ENCODE peak calls at places on chromosomes 4 and X, in four cellular contexts. G is suprapubic skin, F is fibroblast of lung, C is MM.1S. K is an unnamed sample. For H3K4me1, the result is how much of the 10 kb centered on the place peaks cover.

GRCh38 chr4:5747746-5748365 is 36.9 kb downstream of the EVC start:
- DNase-seq in G (no peak), F (peak), C (no peak), K (no peak)

GRCh38 chrX:88244066-88244465 is 503.0 kb upstream of the CPXCR1 start:
- DNase-seq in G (no peak), F (no peak), C (no peak), K (no peak)

GRCh38 chr4:102517753-102518152 is 16.6 kb downstream of the NFKB1 start:
- DNase-seq in G (no peak), F (no peak), C (no peak), K (no peak)

GRCh38 chrX:123755107-123755506 is 22.3 kb upstream of the THOC2 start:
- DNase-seq in G (no peak), F (no peak), C (no peak), K (no peak)

GRCh38 chr4:6731301-6731641 is 15.3 kb downstream of the BLOC1S4 start:
- DNase-seq in G (no peak), F (no peak), C (no peak), K (no peak)

GRCh38 chrX:44935172-44935571 is 62.2 kb downstream of the KDM6A start:
- DNase-seq in G (no peak), F (no peak), C (no peak), K (no peak)

GRCh38 chrX:17374619-17375360 is at the start of gene NHS:
- DNase-seq in G (peak), F (peak), C (no peak), K (no peak)

GRCh38 chr4:39256436-39256835 is 74.1 kb downstream of the WDR19 start:
- DNase-seq in G (no peak), F (peak), C (no peak), K (no peak)

GRCh38 chr4:95087657-95088455 is 330.1 kb downstream of the BMPR1B start:
- DNase-seq in G (no peak), F (peak), C (no peak), K (no peak)

GRCh38 chr4:121913667-121914066 is 38.2 kb downstream of the TRPC3 start:
- DNase-seq in G (no peak), F (no peak), C (no peak), K (no peak)

GRCh38 chr4:88244821-88245579 is 39.4 kb downstream of the PPM1K start:
- DNase-seq in G (no peak), F (no peak), C (no peak), K (no peak)

GRCh38 chr4:43763029-43763610 is 685.5 kb downstream of the KCTD8 start:
- DNase-seq in G (no peak), F (peak), C (no peak), K (no peak)

GRCh38 chr4:2296621-2297601 is 35.0 kb upstream of the MXD4 start:
- DNase-seq in G (peak), F (no peak), C (no peak), K (no peak)

GRCh38 chr4:83855044-83855443 is 319.1 kb downstream of the GPAT3 start:
- DNase-seq in G (no peak), F (peak), C (no peak), K (no peak)

GRCh38 chr4:128600996-128601857 is 208.3 kb upstream of the JADE1 start:
- DNase-seq in G (no peak), F (peak), C (no peak), K (peak)

GRCh38 chr4:87045659-87046058 is 110.8 kb downstream of the AFF1 start:
- DNase-seq in G (no peak), F (no peak), C (no peak), K (no peak)

GRCh38 chr4:24775209-24775608 is 20.2 kb upstream of the SOD3 start:
- DNase-seq in G (no peak), F (peak), C (no peak), K (no peak)

GRCh38 chr4:88458091-88458740 is 1.3 kb downstream of the HERC5 start:
- DNase-seq in G (no peak), F (no peak), C (no peak), K (no peak)

GRCh38 chr4:176920694-176921093 is 128.0 kb upstream of the VEGFC start:
- DNase-seq in G (no peak), F (peak), C (no peak), K (no peak)

GRCh38 chrX:30887721-30888120 is 1.3 kb downstream of the TAB3 start:
- DNase-seq in G (no peak), F (no peak), C (no peak), K (no peak)

GRCh38 chr4:56804551-56804950 is 16.9 kb downstream of the SPINK2 start:
- DNase-seq in G (no peak), F (peak), C (peak), K (no peak)

GRCh38 chr4:177367336-177367735 is 57.7 kb downstream of the NEIL3 start:
- DNase-seq in G (no peak), F (peak), C (no peak), K (no peak)

DNA sequence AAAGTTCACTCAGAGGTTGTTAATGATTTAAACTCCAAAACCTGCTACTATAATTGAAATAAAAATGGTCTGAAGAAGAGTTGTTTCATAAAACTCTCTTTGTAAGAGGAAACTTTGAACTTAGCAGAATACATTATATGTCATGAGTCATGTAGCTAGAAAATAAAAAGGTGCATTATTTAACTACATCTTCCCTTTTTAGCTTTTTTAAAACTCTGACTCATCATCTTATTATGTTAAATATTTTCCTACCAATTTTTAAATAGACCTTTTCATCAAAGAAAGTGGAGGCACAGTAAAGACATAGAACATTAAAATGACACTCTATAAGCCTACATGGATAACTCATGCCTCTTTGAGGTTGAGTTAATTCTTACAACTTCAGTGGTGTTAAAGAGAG is 1.2 kb upstream of the ZNF827 start:
- DNase-seq in G (no peak), F (peak), C (no peak), K (no peak)
- H3K4me3 ChIP-seq in G (no peak), F (no peak), C (no peak), K (no peak)

GRCh38 chr4:46886711-46887110 is 22.3 kb downstream of the COX7B2 start:
- DNase-seq in G (no peak), F (peak), C (peak), K (no peak)
- H3K4me1 ChIP-seq in G (under half), F (under half), C (under half), K (under half)

DNA sequence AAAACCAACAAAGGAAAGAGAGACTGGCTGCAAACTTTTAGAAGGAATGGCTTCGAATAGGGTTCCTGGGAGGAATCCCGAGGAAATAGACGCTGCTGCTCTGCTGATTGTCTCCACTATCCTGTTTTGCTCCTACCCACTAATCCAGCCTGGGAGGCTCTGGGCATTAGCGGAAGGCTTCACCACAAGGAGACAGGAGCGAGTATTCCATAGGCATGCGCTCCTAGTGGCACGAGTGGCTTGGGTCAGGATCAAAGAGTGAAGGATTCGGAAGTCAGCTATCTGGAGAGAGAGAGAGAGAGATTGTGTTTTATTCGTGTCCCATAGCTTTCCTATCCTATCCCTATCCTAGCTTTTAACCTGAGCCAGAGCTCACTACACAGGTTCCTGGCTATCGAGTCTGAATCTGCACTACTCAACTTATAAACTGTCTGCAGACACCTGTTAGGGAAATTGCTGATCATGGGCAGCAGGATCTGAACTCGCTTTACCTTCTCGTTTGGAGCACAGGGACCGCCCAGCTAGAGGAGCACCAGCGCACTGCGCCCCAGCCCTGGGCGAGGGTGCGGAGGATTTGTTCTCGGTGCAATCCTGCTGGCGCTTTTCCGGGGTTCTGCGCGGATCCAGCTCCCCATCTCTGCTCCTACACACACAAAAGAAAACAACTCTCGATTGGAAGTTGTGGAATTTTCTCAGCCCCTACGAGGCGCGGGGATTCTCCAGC is 740 bp upstream of the NPY2R start:
- DNase-seq in G (no peak), F (peak), C (no peak), K (no peak)
- H3K4me3 ChIP-seq in G (peak), F (no peak), C (no peak), K (peak)

GRCh38 chr4:7828926-7829325 is 110.7 kb downstream of the AFAP1 start:
- DNase-seq in G (no peak), F (peak), C (no peak), K (no peak)
- H3K4me1 ChIP-seq in G (under half), F (under half), C (under half), K (under half)

K was measured in thoracic aorta.